ENCODE peak calls at places on chromosomes 6 and 20, in ten cellular contexts. One of them, this sample, is unnamed.

GRCh38 chr6:152721956-152722355 is 24.3 kb downstream of the MYCT1 start:
- DNase-seq in amniotic epithelial cell: no peak
- DNase-seq in epithelial cell of esophagus: no peak
- DNase-seq in dermis microvascular lymphatic vessel endothelial cell: no peak
- DNase-seq in aorta: no peak
- DNase-seq in activated T-helper 1 cell treated with anti-CD3 and anti-CD28 coated beads, Interleukin-2, amount 50 U/mL, for 16 hours: no peak
- DNase-seq in prostate gland: no peak
- DNase-seq in RCC 7860: peak
- DNase-seq in hippocampal formation: no peak
- DNase-seq in astrocyte of the hippocampus: no peak
- DNase-seq in this sample: no peak

GRCh38 chr20:22428051-22428450 is 156.3 kb downstream of the FOXA2 start:
- DNase-seq in amniotic epithelial cell: no peak
- DNase-seq in epithelial cell of esophagus: peak
- DNase-seq in dermis microvascular lymphatic vessel endothelial cell: no peak
- DNase-seq in aorta: no peak
- DNase-seq in activated T-helper 1 cell treated with anti-CD3 and anti-CD28 coated beads, Interleukin-2, amount 50 U/mL, for 16 hours: no peak
- DNase-seq in prostate gland: no peak
- DNase-seq in RCC 7860: no peak
- DNase-seq in hippocampal formation: no peak
- DNase-seq in astrocyte of the hippocampus: no peak
- DNase-seq in this sample: no peak

GRCh38 chr6:168538892-168539811 is 98.2 kb downstream of the SMOC2 start:
- DNase-seq in amniotic epithelial cell: no peak
- DNase-seq in epithelial cell of esophagus: no peak
- DNase-seq in dermis microvascular lymphatic vessel endothelial cell: no peak
- DNase-seq in aorta: no peak
- DNase-seq in activated T-helper 1 cell treated with anti-CD3 and anti-CD28 coated beads, Interleukin-2, amount 50 U/mL, for 16 hours: no peak
- DNase-seq in prostate gland: no peak
- DNase-seq in RCC 7860: no peak
- DNase-seq in hippocampal formation: no peak
- DNase-seq in astrocyte of the hippocampus: no peak
- DNase-seq in this sample: no peak

GRCh38 chr6:161439093-161439492 is 165.2 kb upstream of the AGPAT4 start:
- DNase-seq in amniotic epithelial cell: no peak
- DNase-seq in epithelial cell of esophagus: peak
- DNase-seq in dermis microvascular lymphatic vessel endothelial cell: no peak
- DNase-seq in aorta: no peak
- DNase-seq in activated T-helper 1 cell treated with anti-CD3 and anti-CD28 coated beads, Interleukin-2, amount 50 U/mL, for 16 hours: no peak
- DNase-seq in prostate gland: no peak
- DNase-seq in RCC 7860: peak
- DNase-seq in hippocampal formation: peak
- DNase-seq in astrocyte of the hippocampus: peak
- DNase-seq in this sample: peak

GRCh38 chr6:112946051-112946450 is 598.9 kb downstream of the RFPL4B start:
- DNase-seq in amniotic epithelial cell: peak
- DNase-seq in epithelial cell of esophagus: no peak
- DNase-seq in dermis microvascular lymphatic vessel endothelial cell: no peak
- DNase-seq in aorta: no peak
- DNase-seq in activated T-helper 1 cell treated with anti-CD3 and anti-CD28 coated beads, Interleukin-2, amount 50 U/mL, for 16 hours: no peak
- DNase-seq in prostate gland: no peak
- DNase-seq in RCC 7860: no peak
- DNase-seq in hippocampal formation: no peak
- DNase-seq in astrocyte of the hippocampus: peak
- DNase-seq in this sample: peak

GRCh38 chr6:152572395-152573061 is 64.6 kb downstream of the SYNE1 start:
- DNase-seq in amniotic epithelial cell: no peak
- DNase-seq in epithelial cell of esophagus: peak
- DNase-seq in dermis microvascular lymphatic vessel endothelial cell: no peak
- DNase-seq in aorta: no peak
- DNase-seq in activated T-helper 1 cell treated with anti-CD3 and anti-CD28 coated beads, Interleukin-2, amount 50 U/mL, for 16 hours: no peak
- DNase-seq in prostate gland: peak
- DNase-seq in RCC 7860: no peak
- DNase-seq in hippocampal formation: no peak
- DNase-seq in astrocyte of the hippocampus: peak
- DNase-seq in this sample: peak

GRCh38 chr6:129184324-129184723 is 301.4 kb downstream of the LAMA2 start:
- DNase-seq in amniotic epithelial cell: no peak
- DNase-seq in epithelial cell of esophagus: no peak
- DNase-seq in dermis microvascular lymphatic vessel endothelial cell: no peak
- DNase-seq in aorta: no peak
- DNase-seq in activated T-helper 1 cell treated with anti-CD3 and anti-CD28 coated beads, Interleukin-2, amount 50 U/mL, for 16 hours: no peak
- DNase-seq in prostate gland: no peak
- DNase-seq in RCC 7860: no peak
- DNase-seq in hippocampal formation: no peak
- DNase-seq in astrocyte of the hippocampus: no peak
- DNase-seq in this sample: no peak

GRCh38 chr6:134683783-134684765 is 265.8 kb downstream of the ALDH8A1 start:
- DNase-seq in amniotic epithelial cell: peak
- DNase-seq in epithelial cell of esophagus: peak
- DNase-seq in dermis microvascular lymphatic vessel endothelial cell: no peak
- DNase-seq in aorta: no peak
- DNase-seq in activated T-helper 1 cell treated with anti-CD3 and anti-CD28 coated beads, Interleukin-2, amount 50 U/mL, for 16 hours: no peak
- DNase-seq in prostate gland: no peak
- DNase-seq in RCC 7860: no peak
- DNase-seq in hippocampal formation: no peak
- DNase-seq in astrocyte of the hippocampus: peak
- DNase-seq in this sample: no peak

GRCh38 chr20:53050338-53050737 is 78.2 kb downstream of the TSHZ2 start:
- DNase-seq in amniotic epithelial cell: no peak
- DNase-seq in epithelial cell of esophagus: peak
- DNase-seq in dermis microvascular lymphatic vessel endothelial cell: no peak
- DNase-seq in aorta: no peak
- DNase-seq in activated T-helper 1 cell treated with anti-CD3 and anti-CD28 coated beads, Interleukin-2, amount 50 U/mL, for 16 hours: no peak
- DNase-seq in prostate gland: no peak
- DNase-seq in RCC 7860: no peak
- DNase-seq in hippocampal formation: no peak
- DNase-seq in astrocyte of the hippocampus: no peak
- DNase-seq in this sample: no peak

GRCh38 chr6:148761532-148761951 is 14.7 kb downstream of the UST start:
- DNase-seq in amniotic epithelial cell: no peak
- DNase-seq in epithelial cell of esophagus: no peak
- DNase-seq in dermis microvascular lymphatic vessel endothelial cell: no peak
- DNase-seq in aorta: peak
- DNase-seq in activated T-helper 1 cell treated with anti-CD3 and anti-CD28 coated beads, Interleukin-2, amount 50 U/mL, for 16 hours: no peak
- DNase-seq in prostate gland: no peak
- DNase-seq in RCC 7860: no peak
- DNase-seq in hippocampal formation: no peak
- DNase-seq in astrocyte of the hippocampus: no peak
- DNase-seq in this sample: peak

GRCh38 chr6:56482525-56482924 is 160.2 kb downstream of the DST start:
- DNase-seq in amniotic epithelial cell: no peak
- DNase-seq in epithelial cell of esophagus: no peak
- DNase-seq in dermis microvascular lymphatic vessel endothelial cell: no peak
- DNase-seq in aorta: no peak
- DNase-seq in activated T-helper 1 cell treated with anti-CD3 and anti-CD28 coated beads, Interleukin-2, amount 50 U/mL, for 16 hours: no peak
- DNase-seq in prostate gland: no peak
- DNase-seq in RCC 7860: no peak
- DNase-seq in hippocampal formation: no peak
- DNase-seq in astrocyte of the hippocampus: no peak
- DNase-seq in this sample: no peak

This sample was measured in NCI-H226.